ENCODE peak calls at places on chromosomes 13 and 19, in ten cellular contexts. M, G, Q, Y, K, Z, J, T, F and R are unnamed samples. For H3K4me1, the result is how much of the 10 kb centered on the place peaks cover.

GRCh38 chr19:38686530-38686888 is 39.1 kb downstream of the ACTN4 start:
- DNase-seq in Y (no peak), J (no peak), Z (no peak), T (no peak), Q (no peak), M (no peak), G (no peak), F (no peak), K (no peak), R (no peak)

GRCh38 chr19:38815059-38816001 is 2.6 kb upstream of the LGALS4 start:
- DNase-seq in M (no peak), Z (peak), T (no peak), Q (no peak), F (no peak), K (peak), Y (no peak), G (no peak), J (no peak), R (no peak)

GRCh38 chr19:22784051-22784450 is at the start of gene ZNF99:
- DNase-seq in Z (no peak), Q (no peak), J (no peak), F (no peak), Y (no peak), T (no peak), K (no peak), G (no peak), M (no peak), R (peak)

GRCh38 chr19:53894736-53895135 is 12.7 kb downstream of the PRKCG start:
- DNase-seq in F (no peak), K (no peak), Y (no peak), G (no peak), T (no peak), Z (no peak), M (no peak), J (peak), Q (no peak), R (no peak)

GRCh38 chr19:51690359-51691121 is 2.6 kb upstream of the SPACA6 start:
- DNase-seq in Q (peak), T (peak), K (peak), G (peak), Z (peak), F (no peak), M (peak), Y (no peak), J (peak), R (peak)

GRCh38 chr19:13012690-13013608 is 17.7 kb downstream of the NFIX start:
- DNase-seq in M (peak), K (peak), T (peak), J (peak), F (no peak), G (no peak), Q (peak), Y (no peak), Z (no peak), R (no peak)

GRCh38 chr19:46578450-46578849 is 22.7 kb upstream of the CALM3 start:
- DNase-seq in Q (no peak), T (no peak), K (no peak), Y (no peak), M (no peak), J (no peak), G (no peak), Z (no peak), F (no peak), R (no peak)

GRCh38 chr13:22014469-22014868 is 343.6 kb downstream of the FGF9 start:
- DNase-seq in Z (no peak), G (no peak), Q (no peak), K (no peak), T (no peak), F (peak), Y (no peak), M (peak), J (peak), R (no peak)

GRCh38 chr19:32767951-32768679 is 48.5 kb downstream of the TDRD12 start:
- DNase-seq in G (no peak), K (no peak), Y (no peak), J (peak), Z (no peak), Q (no peak), F (no peak), M (no peak), T (no peak), R (no peak)

GRCh38 chr13:49343731-49344130 is 96.0 kb downstream of the CDADC1 start:
- DNase-seq in M (peak), J (no peak), K (no peak), G (no peak), F (no peak), Y (no peak), Q (no peak), Z (no peak), T (no peak), R (no peak)

GRCh38 chr13:94195715-94196114 is 283.8 kb downstream of the DCT start:
- DNase-seq in M (peak), T (no peak), G (no peak), F (peak), Y (no peak), Z (no peak), J (peak), K (no peak), Q (peak), R (no peak)

GRCh38 chr13:38366954-38367645 is 17.4 kb downstream of the UFM1 start:
- DNase-seq in M (peak), Q (peak), Y (no peak), J (peak), T (no peak), G (no peak), K (no peak), F (no peak), Z (no peak), R (no peak)

GRCh38 chr13:51107996-51108395 is 3.1 kb downstream of the C13orf42 start:
- DNase-seq in F (no peak), T (no peak), K (no peak), M (no peak), J (no peak), G (no peak), Z (no peak), Y (no peak), Q (no peak), R (no peak)

GRCh38 chr19:18464646-18465045 is 26.7 kb upstream of the ISYNA1 start:
- DNase-seq in J (no peak), K (peak), Y (no peak), T (no peak), F (no peak), Z (no peak), M (peak), Q (peak), G (no peak), R (no peak)

GRCh38 chr13:46578590-46578975 is 25.6 kb downstream of the LRCH1 start:
- DNase-seq in Z (no peak), Q (no peak), J (no peak), M (no peak), F (no peak), Y (no peak), K (no peak), T (no peak), G (no peak), R (no peak)

GRCh38 chr13:45082964-45083363 is 37.3 kb upstream of the GTF2F2 start:
- DNase-seq in M (peak), T (no peak), F (no peak), Y (no peak), G (no peak), K (no peak), Z (no peak), J (peak), Q (peak), R (no peak)

GRCh38 chr13:21075303-21076264 is 14.2 kb upstream of the LATS2 start:
- DNase-seq in Y (no peak), K (no peak), M (peak), G (no peak), Z (peak), J (no peak), F (no peak), T (no peak), Q (no peak), R (no peak)

GRCh38 chr13:38223093-38223492 is 126.6 kb upstream of the UFM1 start:
- DNase-seq in T (no peak), K (no peak), Q (peak), F (no peak), J (no peak), Y (no peak), M (peak), G (peak), Z (no peak), R (peak)

GRCh38 chr19:54104998-54105715 is 2.5 kb downstream of the NDUFA3 start:
- DNase-seq in K (no peak), M (no peak), Q (no peak), G (no peak), J (no peak), F (no peak), Z (no peak), T (no peak), Y (no peak), R (no peak)

GRCh38 chr19:52010674-52011073 is 2.7 kb upstream of the ZNF615 start:
- DNase-seq in T (no peak), K (no peak), Q (no peak), F (no peak), J (no peak), Y (no peak), Z (no peak), G (no peak), M (no peak), R (no peak)

GRCh38 chr13:75901509-75901908 is 265.4 kb downstream of the LMO7 start:
- DNase-seq in F (no peak), T (no peak), Y (no peak), Z (no peak), K (no peak), Q (no peak), J (no peak), G (no peak), M (no peak), R (no peak)

GRCh38 chr19:15684828-15685227 is 11.9 kb downstream of the CYP4F12 start:
- DNase-seq in K (no peak), G (no peak), J (no peak), F (no peak), Z (no peak), Q (no peak), M (no peak), T (peak), Y (peak), R (no peak)

GRCh38 chr13:111665691-111666095 is 345.3 kb downstream of the TEX29 start:
- DNase-seq in M (no peak), J (no peak), Q (no peak), F (no peak), T (no peak), Z (no peak), Y (no peak), K (no peak), G (no peak), R (no peak)

GRCh38 chr13:31773538-31773937 is 34.2 kb downstream of the RXFP2 start:
- DNase-seq in Z (no peak), T (no peak), G (no peak), Y (no peak), M (peak), J (peak), F (no peak), Q (peak), K (no peak), R (no peak)

GRCh38 chr13:56735537-56735942 is 405.2 kb upstream of the PRR20A start:
- DNase-seq in Q (no peak), Z (no peak), Y (no peak), T (no peak), J (no peak), K (no peak), M (no peak), F (no peak), G (no peak), R (no peak)

GRCh38 chr13:44014501-44014900 is 134.8 kb downstream of the LACC1 start:
- DNase-seq in J (no peak), Q (no peak), F (no peak), G (no peak), K (no peak), T (no peak), M (no peak), Z (no peak), Y (no peak), R (no peak)

DNA sequence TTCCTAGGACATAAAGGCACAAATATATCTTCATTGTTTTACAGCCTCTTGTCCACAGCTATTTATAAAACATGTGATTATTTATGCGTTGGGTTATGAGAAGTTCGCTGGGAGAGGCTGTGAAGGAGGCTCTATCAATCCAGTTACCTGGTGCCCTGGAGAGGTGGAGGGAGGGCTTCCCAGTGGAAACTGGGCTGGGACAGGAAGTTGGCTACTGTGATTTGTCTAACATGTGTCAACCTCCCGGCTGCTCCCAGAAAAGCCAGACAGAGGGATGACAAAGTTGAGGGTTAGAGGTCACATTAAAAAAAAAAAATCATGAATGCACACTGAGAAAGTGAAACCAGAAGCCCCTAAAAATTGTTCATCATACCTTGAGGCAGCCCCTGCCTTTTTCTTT is 346.5 kb downstream of the ZNF536 start:
- DNase-seq in J (no peak), F (peak), T (no peak), Q (no peak), Y (no peak), Z (peak), G (no peak), M (no peak), K (no peak), R (no peak)
- H3K9ac ChIP-seq in J (no peak), F (no peak), T (no peak), Q (no peak), Y (no peak), Z (no peak), G (no peak), M (no peak), K (no peak), R (no peak)

DNA sequence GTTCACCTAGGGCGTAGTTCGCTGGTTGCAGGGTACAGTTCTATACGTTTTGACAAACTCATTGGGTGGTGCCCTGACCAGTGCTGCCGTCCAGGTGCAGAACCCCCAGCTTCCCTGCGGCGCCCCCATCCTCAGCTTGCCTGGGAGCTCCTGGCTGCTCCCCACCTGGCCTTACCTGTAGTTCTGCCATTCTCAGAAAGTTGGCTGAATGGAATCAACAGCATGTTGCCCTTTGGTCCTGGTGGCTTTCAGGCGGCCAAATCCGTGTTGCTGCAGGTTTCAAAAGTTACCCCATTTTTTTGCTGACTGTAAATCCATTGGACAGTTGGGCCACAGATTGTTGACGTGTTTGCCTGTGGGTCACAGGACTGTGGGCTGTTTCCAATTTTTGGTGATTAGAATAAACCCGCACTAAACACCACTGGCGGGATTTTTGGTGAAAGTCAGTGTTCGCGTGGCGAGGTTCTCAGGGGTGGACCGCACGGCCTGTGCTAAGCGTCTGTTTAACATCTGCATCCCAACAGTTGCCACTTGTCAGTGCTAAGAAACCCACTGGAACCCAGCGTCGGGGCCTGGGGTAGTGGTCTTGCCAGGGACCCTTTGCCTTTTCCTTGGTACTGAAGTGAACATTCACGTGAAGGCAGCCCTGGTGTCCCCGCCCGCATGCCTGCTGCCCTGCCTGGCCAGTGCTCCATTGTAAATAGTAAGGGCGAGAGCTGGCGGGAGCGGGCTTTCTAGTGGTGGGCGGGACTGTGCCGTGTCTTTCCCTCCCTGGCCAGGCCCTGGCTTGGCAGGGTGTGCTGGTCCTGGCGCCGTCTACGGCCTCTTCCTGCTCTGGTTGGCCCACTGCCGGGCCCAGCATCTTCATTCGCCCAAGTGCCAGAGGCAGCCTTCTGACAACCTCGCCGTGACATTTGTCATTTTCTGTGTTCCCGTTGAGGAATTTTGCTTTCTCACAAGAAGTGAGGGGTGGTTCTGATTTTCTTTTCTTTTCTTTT is 3.3 kb downstream of the DOT1L start:
- DNase-seq in G (no peak), M (peak), Y (no peak), T (peak), K (peak), J (peak), F (no peak), Z (peak), Q (peak), R (no peak)
- H3K4me1 ChIP-seq in G (under half), M (half or more), Y (under half), T (half or more), K (under half), J (under half), F (under half), Z (under half), Q (under half), R (under half)

GRCh38 chr19:29945433-29945832 is 3.4 kb downstream of the URI1 start:
- DNase-seq in F (no peak), M (peak), G (no peak), T (no peak), Q (peak), Y (no peak), Z (no peak), K (no peak), J (no peak), R (no peak)

GRCh38 chr19:29946645-29947044 is 4.6 kb downstream of the URI1 start:
- DNase-seq in K (no peak), T (no peak), Y (no peak), Z (no peak), G (no peak), J (no peak), F (no peak), Q (no peak), M (no peak), R (no peak)

GRCh38 chr19:29943615-29944014 is 1.6 kb downstream of the URI1 start:
- DNase-seq in G (no peak), Z (no peak), K (no peak), T (no peak), Y (no peak), Q (no peak), F (peak), J (no peak), M (peak), R (no peak)

GRCh38 chr19:29944415-29945012 is 2.5 kb downstream of the URI1 start:
- DNase-seq in F (no peak), Z (no peak), Q (no peak), J (no peak), K (no peak), G (no peak), M (no peak), T (no peak), Y (no peak), R (no peak)

DNA sequence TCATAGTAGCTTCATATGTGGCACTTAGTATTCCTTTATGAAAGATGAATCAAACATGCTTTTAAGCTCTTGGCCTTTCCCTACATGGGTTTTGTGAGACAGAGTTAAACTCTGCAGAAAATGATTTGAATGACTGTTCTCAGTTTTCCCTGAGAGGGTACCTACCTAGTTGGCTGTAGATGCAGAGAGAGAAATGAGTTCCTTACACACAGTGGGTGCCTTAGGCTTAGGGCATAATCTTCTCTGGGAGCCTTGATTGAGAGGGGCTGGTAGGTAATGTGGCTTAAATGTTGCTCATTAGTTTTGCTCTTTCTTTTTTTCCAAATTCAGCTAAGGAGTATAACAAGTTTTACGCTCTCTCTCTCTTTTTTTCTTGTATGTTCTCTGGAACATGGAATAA is 3.0 kb downstream of the URI1 start:
- DNase-seq in J (no peak), Y (no peak), Q (no peak), T (no peak), F (no peak), G (no peak), Z (no peak), M (no peak), K (no peak), R (no peak)
- H3K4me3 ChIP-seq in J (no peak), Y (no peak), Q (no peak), T (no peak), F (peak), G (no peak), Z (no peak), M (peak), K (no peak), R (no peak)

GRCh38 chr19:3519126-3519525 is 13.0 kb downstream of the FZR1 start:
- DNase-seq in Y (no peak), J (no peak), G (no peak), Z (no peak), T (no peak), K (no peak), M (no peak), Q (no peak), F (no peak), R (no peak)
- H3K9ac ChIP-seq in Y (no peak), J (no peak), G (no peak), Z (no peak), T (no peak), K (no peak), M (no peak), Q (no peak), F (no peak), R (peak)

GRCh38 chr19:1267441-1268391 is 1.4 kb upstream of the CIRBP start:
- DNase-seq in Z (no peak), Y (no peak), Q (peak), T (no peak), G (no peak), M (peak), F (no peak), J (no peak), K (no peak), R (no peak)

GRCh38 chr19:1269478-1270167 is 491 bp downstream of the CIRBP start:
- DNase-seq in Z (peak), J (peak), Q (peak), G (no peak), T (peak), K (peak), F (no peak), Y (peak), M (peak), R (no peak)

GRCh38 chr19:1268392-1269064 is 604 bp upstream of the CIRBP start:
- DNase-seq in M (no peak), J (no peak), K (no peak), Q (no peak), T (no peak), F (no peak), Z (no peak), G (no peak), Y (no peak), R (no peak)

GRCh38 chr19:1270168-1270853 is 1.2 kb downstream of the CIRBP start:
- DNase-seq in J (no peak), G (no peak), F (no peak), K (peak), M (peak), Z (no peak), Y (peak), T (peak), Q (no peak), R (no peak)

DNA sequence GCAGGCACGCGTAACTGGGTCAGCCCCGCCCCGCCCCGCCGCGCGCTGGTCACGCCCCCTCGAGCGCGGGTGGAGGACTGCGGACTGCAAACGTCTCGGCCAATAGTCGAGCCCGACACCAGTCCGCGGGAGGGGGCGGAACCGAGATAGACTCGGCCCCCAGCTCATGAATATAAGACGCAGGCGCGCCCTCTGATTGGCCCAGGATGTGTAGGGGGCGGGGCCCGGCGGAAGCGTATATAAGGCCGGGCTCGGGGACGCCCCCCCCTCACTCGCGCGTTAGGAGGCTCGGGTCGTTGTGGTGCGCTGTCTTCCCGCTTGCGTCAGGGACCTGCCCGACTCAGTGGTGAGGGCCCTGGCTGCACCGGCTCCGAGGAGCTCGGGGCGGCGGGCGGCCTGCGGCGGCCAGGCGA is at the start of gene CIRBP:
- DNase-seq in M (peak), T (peak), Y (peak), K (peak), J (peak), Z (peak), Q (peak), G (peak), F (peak), R (peak)
- H3K4me1 ChIP-seq in M (under half), T (half or more), Y (half or more), K (half or more), J (half or more), Z (under half), Q (under half), G (half or more), F (half or more), R (half or more)